ENCODE peak calls at places on chromosomes 6 and 20, in four cellular contexts. I, U, V and N are unnamed samples.

GRCh38 chr6:74222768-74223321 is 526.8 kb downstream of the CD109 start:
- DNase-seq in I (no peak), U (no peak), V (no peak), N (no peak)

GRCh38 chr6:3987072-3987471 is 91.9 kb downstream of the FAM217A start:
- DNase-seq in I (no peak), U (peak; percentile 12), V (peak; percentile 58), N (no peak)

GRCh38 chr20:37803476-37804307 is 99.2 kb upstream of the VSTM2L start:
- DNase-seq in I (peak; percentile 83), U (no peak), V (no peak), N (no peak)

GRCh38 chr6:152605342-152605741 is 31.8 kb downstream of the SYNE1 start:
- DNase-seq in I (no peak), U (no peak), V (peak; percentile 12), N (no peak)

GRCh38 chr6:142706200-142706599 is 238.8 kb downstream of the HIVEP2 start:
- DNase-seq in I (no peak), U (no peak), V (no peak), N (no peak)

GRCh38 chr6:39961178-39961577 is 26.9 kb upstream of the MOCS1 start:
- DNase-seq in I (no peak), U (no peak), V (peak; percentile 43), N (no peak)

GRCh38 chr20:19710336-19710721 is 47.7 kb upstream of the RIN2 start:
- DNase-seq in I (no peak), U (no peak), V (peak; percentile 83), N (no peak)

GRCh38 chr6:15285682-15286294 is 39.9 kb downstream of the JARID2 start:
- DNase-seq in I (no peak), U (no peak), V (no peak), N (no peak)

GRCh38 chr6:164108092-164108491 is 693.6 kb downstream of the QKI start:
- DNase-seq in I (no peak), U (no peak), V (no peak), N (no peak)

GRCh38 chr6:137157601-137158000 is 15.8 kb downstream of the IL22RA2 start:
- DNase-seq in I (no peak), U (no peak), V (peak; percentile 42), N (no peak)

GRCh38 chr6:14622878-14623542 is 505.4 kb downstream of the CD83 start:
- DNase-seq in I (no peak), U (no peak), V (no peak), N (no peak)

GRCh38 chr6:163759542-163759941 is 345.0 kb downstream of the QKI start:
- DNase-seq in I (no peak), U (no peak), V (peak; percentile 17), N (no peak)

GRCh38 chr20:40882173-40882572 is 146.4 kb upstream of the TOP1 start:
- DNase-seq in I (peak; percentile 35), U (no peak), V (no peak), N (no peak)

GRCh38 chr6:4636881-4637224 is 139.4 kb upstream of the CDYL start:
- DNase-seq in I (no peak), U (no peak), V (no peak), N (no peak)

GRCh38 chr20:24937579-24937978 is 11.5 kb upstream of the CST7 start:
- DNase-seq in I (no peak), U (no peak), V (no peak), N (no peak)

GRCh38 chr20:24935140-24935539 is 13.9 kb upstream of the CST7 start:
- DNase-seq in I (no peak), U (no peak), V (no peak), N (no peak)

GRCh38 chr20:24934716-24935115 is 14.4 kb upstream of the CST7 start:
- DNase-seq in I (no peak), U (no peak), V (no peak), N (no peak)

GRCh38 chr20:24936526-24937407 is 12.3 kb upstream of the CST7 start:
- DNase-seq in I (no peak), U (no peak), V (no peak), N (no peak)

GRCh38 chr20:24935786-24936525 is 13.1 kb upstream of the CST7 start:
- DNase-seq in I (no peak), U (no peak), V (no peak), N (no peak)
- H3K4me3 ChIP-seq in I (no peak overlapping the region), U (no peak overlapping the region), V (no peak overlapping the region), N (no peak overlapping the region)

DNA sequence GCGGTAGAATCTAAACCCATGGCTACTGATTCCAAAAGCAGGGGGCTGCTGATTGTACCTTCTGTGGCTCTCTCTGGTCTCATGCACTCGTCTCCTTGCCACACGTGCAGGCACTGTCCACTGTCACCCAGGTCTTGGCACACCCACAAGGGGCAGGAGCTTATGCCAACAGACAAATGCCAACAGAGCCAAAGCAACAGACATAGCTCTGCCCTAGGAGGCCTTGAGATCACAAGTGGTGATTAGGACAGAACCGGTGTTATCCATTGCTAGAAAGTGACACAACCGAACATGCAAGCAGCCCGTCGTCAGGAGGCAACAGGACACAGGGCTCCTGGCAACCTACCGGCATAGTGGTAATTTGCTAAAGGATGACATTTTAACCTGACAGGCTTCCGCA is 36.8 kb upstream of the MRPS10 start:
- DNase-seq in I (no peak), U (no peak), V (no peak), N (no peak)
- H3K36me3 ChIP-seq in I (peaks cover 12% of the 10 kb centered on the region), U (peaks cover 15% of the 10 kb centered on the region), V (peaks cover 3% of the 10 kb centered on the region), N (peaks cover 22% of the 10 kb centered on the region)

GRCh38 chr20:34880095-34880680 is 3.8 kb downstream of the ACSS2 start:
- DNase-seq in I (no peak), U (no peak), V (no peak), N (no peak)
- H3K4me3 ChIP-seq in I (no peak overlapping the region), U (no peak overlapping the region), V (peak overlapping the region; percentile 71), N (no peak overlapping the region)

DNA sequence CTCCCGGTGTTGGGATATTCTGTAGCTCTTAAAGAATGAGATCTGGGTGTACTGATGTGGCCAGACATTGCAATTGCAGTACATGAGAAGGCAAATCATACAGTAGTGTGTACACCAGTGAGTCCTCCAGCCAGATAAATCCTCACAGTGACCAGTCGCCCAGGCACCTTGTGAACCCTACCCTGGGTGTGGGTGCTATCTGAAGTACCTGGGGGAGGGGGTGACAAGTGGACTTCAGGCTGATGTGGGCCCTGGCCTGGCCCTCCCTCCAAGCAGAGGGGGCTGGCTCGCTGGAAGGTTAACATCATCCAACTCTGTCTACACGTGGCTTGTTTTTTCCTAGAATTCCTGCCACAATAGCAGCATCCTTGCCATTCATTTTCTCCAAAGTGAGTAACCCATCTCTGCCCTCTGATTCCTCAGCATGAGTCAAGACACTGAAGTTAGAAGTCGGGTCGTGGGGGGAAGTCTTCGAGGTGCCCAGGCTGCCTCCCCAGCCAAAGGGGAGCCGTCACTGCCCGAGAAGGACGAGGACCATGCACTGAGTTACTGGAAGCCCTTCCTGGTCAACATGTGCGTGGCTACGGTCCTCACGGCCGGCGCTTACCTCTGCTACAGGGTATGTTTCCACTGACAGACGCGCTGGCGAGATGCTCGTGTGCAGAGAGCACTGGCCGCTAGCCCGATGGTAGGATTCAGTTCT is 70.8 kb downstream of the PTPN1 start:
- DNase-seq in I (no peak), U (no peak), V (no peak), N (no peak)
- H3K36me3 ChIP-seq in I (peaks cover 49% of the 10 kb centered on the region), U (peaks cover 24% of the 10 kb centered on the region), V (peaks cover 88% of the 10 kb centered on the region), N (peaks cover 64% of the 10 kb centered on the region)

DNA sequence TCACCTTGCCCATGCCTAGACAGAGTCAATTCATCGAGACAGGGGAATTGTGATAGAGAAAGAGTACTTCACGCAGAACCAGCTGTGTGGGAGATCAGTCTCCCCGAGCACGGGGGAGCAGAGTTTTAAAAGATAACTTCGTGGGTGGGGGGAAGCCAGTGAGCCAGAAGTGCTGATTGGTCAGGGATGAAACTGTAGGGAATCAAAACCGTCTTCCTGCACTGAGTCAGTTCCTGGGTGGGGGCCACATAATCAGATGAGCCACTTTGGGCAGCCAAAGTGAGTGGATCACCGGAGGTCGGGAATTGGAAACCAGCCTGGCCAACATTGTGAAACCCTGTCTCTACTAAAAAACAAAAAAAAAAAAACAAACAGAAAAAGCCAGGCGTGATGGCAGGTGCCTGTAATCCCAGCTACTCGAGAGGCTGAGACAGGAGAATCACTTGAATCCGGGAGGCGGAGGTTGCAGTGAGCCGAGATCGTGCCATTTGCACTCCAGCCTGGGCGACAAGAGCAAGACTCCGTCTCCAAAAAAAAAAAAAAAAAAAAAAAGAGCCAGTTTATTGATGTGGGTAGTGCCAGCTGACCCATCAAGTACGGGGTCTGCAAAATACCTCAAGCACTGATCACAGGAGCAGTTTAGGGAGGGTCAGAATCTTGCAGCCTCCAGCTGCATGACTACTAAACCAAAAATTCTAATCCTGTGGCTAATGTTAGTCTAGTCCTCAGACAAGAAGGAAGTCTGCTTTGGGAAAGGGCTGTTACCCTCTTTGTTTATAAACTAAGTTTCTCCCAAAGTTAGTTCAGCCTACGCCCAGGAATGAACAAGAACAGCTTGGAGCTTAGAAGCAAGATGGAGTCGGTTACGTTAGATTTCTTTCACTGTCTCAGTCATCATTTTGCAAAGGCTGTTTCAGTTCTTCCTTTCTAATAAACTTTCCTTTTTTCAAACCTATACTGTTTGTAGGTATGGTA is 3.9 kb upstream of the TRIM39 start:
- DNase-seq in I (no peak), U (no peak), V (peak; percentile 43), N (no peak)
- H3K4me3 ChIP-seq in I (no peak overlapping the region), U (no peak overlapping the region), V (peak overlapping the region; percentile 7), N (no peak overlapping the region)

DNA sequence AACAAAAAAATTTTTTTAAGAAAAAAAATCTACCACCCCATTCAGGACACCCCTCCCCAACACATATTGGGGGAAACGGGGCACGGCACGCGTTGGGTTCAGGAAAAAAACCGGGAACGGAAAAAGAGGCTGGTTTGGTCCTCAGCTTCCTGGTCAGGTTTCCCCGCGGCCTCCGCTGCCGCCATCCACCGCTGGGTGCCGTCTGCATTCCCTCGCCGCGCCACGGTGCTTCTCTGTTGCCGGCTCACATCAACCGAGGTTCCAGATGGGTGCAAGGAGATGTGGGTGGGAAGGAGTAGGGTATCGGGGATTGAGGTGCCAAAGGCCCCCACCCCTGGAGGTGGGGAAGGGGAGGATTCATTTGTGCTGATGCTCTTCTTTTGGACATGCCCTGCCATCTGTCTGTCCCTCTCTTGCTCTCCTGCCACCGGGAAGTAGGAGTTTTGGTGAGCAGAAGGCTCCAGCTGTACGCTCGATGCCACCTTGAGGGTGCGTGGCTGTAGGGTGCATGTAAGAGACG is 5.8 kb downstream of the MCCD1 start:
- DNase-seq in I (no peak), U (no peak), V (no peak), N (no peak)
- H3K36me3 ChIP-seq in I (peaks cover 99% of the 10 kb centered on the region), U (peaks cover 68% of the 10 kb centered on the region), V (peaks cover 98% of the 10 kb centered on the region), N (peaks cover 100% of the 10 kb centered on the region)

GRCh38 chr20:34703061-34703572 is 1.0 kb upstream of the TP53INP2 start:
- DNase-seq in I (no peak), U (no peak), V (no peak), N (no peak)
- H3K4me3 ChIP-seq in I (peak overlapping the region; percentile 93), U (peak overlapping the region; percentile 64), V (peak overlapping the region; percentile 94), N (peak overlapping the region; percentile 91)

DNA sequence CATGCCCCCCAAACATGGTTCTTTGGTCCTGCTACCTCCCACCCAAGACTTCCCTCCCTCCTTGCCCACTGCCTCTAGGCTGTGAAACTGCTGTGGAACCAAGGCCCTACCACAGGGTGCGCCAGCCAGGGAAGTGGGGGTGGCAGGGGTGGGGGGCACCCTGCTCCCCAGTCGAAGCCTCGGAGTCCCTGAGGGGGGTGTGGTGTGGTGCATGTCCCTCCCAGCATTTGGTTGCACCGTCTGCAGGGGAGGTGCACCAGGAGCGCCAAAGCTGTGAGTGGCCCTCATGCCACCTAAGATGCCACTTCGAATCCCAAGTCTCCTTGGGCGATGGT is 1.8 kb downstream of the RGS19 start:
- DNase-seq in I (no peak), U (no peak), V (no peak), N (no peak)
- H3K36me3 ChIP-seq in I (peaks cover 35% of the 10 kb centered on the region), U (no peaks in the 10 kb centered on the region), V (peaks cover 6% of the 10 kb centered on the region), N (no peaks in the 10 kb centered on the region)